ENCODE peak calls at places on chromosomes 1 and 21, in nine cellular contexts. One of them, this sample, is unnamed. For H3K79me2, the result is how much of the 10 kb centered on the place peaks cover.

GRCh38 chr1:204651843-204652421 is 33.6 kb downstream of the LRRN2 start:
- DNase-seq in MM.1S: no peak
- DNase-seq in H9: peak
- DNase-seq in mammary epithelial cell: no peak
- DNase-seq in OCI-LY7: no peak
- DNase-seq in fibroblast of lung: no peak
- DNase-seq in PC-3: no peak
- DNase-seq in HCT116: no peak
- DNase-seq in PC-9: no peak
- DNase-seq in this sample: no peak

GRCh38 chr21:43866233-43866632 is 1.2 kb downstream of the AGPAT3 start:
- DNase-seq in fibroblast of lung: peak
- DNase-seq in PC-3: peak
- DNase-seq in mammary epithelial cell: peak
- DNase-seq in HCT116: no peak
- DNase-seq in MM.1S: peak
- DNase-seq in OCI-LY7: peak
- DNase-seq in PC-9: no peak
- DNase-seq in H9: no peak
- DNase-seq in this sample: peak

GRCh38 chr1:232764458-232765231 is 40.6 kb upstream of the MAP10 start:
- DNase-seq in MM.1S: no peak
- DNase-seq in PC-9: no peak
- DNase-seq in OCI-LY7: no peak
- DNase-seq in fibroblast of lung: no peak
- DNase-seq in HCT116: no peak
- DNase-seq in PC-3: no peak
- DNase-seq in mammary epithelial cell: no peak
- DNase-seq in H9: no peak
- DNase-seq in this sample: no peak

GRCh38 chr1:37890378-37891014 is 31.1 kb upstream of the MTF1 start:
- DNase-seq in fibroblast of lung: peak
- DNase-seq in MM.1S: no peak
- DNase-seq in mammary epithelial cell: peak
- DNase-seq in HCT116: peak
- DNase-seq in PC-3: peak
- DNase-seq in H9: no peak
- DNase-seq in PC-9: peak
- DNase-seq in OCI-LY7: peak
- DNase-seq in this sample: peak

GRCh38 chr1:90970208-90970607 is 51.6 kb downstream of the ZNF644 start:
- DNase-seq in MM.1S: no peak
- DNase-seq in fibroblast of lung: no peak
- DNase-seq in OCI-LY7: no peak
- DNase-seq in mammary epithelial cell: no peak
- DNase-seq in PC-3: no peak
- DNase-seq in PC-9: no peak
- DNase-seq in H9: no peak
- DNase-seq in HCT116: no peak
- DNase-seq in this sample: no peak

GRCh38 chr1:224059897-224060462 is 53.9 kb upstream of the FBXO28 start:
- DNase-seq in PC-3: no peak
- DNase-seq in mammary epithelial cell: no peak
- DNase-seq in PC-9: no peak
- DNase-seq in fibroblast of lung: no peak
- DNase-seq in MM.1S: no peak
- DNase-seq in OCI-LY7: no peak
- DNase-seq in H9: no peak
- DNase-seq in HCT116: no peak
- DNase-seq in this sample: no peak

GRCh38 chr1:3081171-3081683 is 12.2 kb downstream of the PRDM16 start:
- DNase-seq in MM.1S: no peak
- DNase-seq in fibroblast of lung: no peak
- DNase-seq in OCI-LY7: no peak
- DNase-seq in PC-9: no peak
- DNase-seq in HCT116: no peak
- DNase-seq in PC-3: no peak
- DNase-seq in mammary epithelial cell: no peak
- DNase-seq in H9: no peak
- DNase-seq in this sample: no peak

GRCh38 chr21:31293986-31294385 is 50.1 kb downstream of the TIAM1 start:
- DNase-seq in PC-3: peak
- DNase-seq in mammary epithelial cell: peak
- DNase-seq in fibroblast of lung: peak
- DNase-seq in MM.1S: no peak
- DNase-seq in H9: no peak
- DNase-seq in PC-9: peak
- DNase-seq in HCT116: peak
- DNase-seq in OCI-LY7: no peak
- DNase-seq in this sample: no peak

GRCh38 chr1:163747855-163748254 is 426.1 kb downstream of the NUF2 start:
- DNase-seq in OCI-LY7: no peak
- DNase-seq in fibroblast of lung: no peak
- DNase-seq in MM.1S: no peak
- DNase-seq in PC-3: no peak
- DNase-seq in mammary epithelial cell: no peak
- DNase-seq in HCT116: no peak
- DNase-seq in H9: no peak
- DNase-seq in PC-9: no peak
- DNase-seq in this sample: no peak

GRCh38 chr1:92486251-92487077 is at the start of gene GFI1:
- DNase-seq in PC-9: no peak
- DNase-seq in H9: peak
- DNase-seq in fibroblast of lung: peak
- DNase-seq in OCI-LY7: no peak
- DNase-seq in MM.1S: peak
- DNase-seq in PC-3: no peak
- DNase-seq in mammary epithelial cell: peak
- DNase-seq in HCT116: no peak
- DNase-seq in this sample: peak

GRCh38 chr1:108708726-108709660 is 3.7 kb upstream of the FNDC7 start:
- DNase-seq in MM.1S: no peak
- DNase-seq in PC-3: peak
- DNase-seq in fibroblast of lung: no peak
- DNase-seq in PC-9: no peak
- DNase-seq in mammary epithelial cell: peak
- DNase-seq in HCT116: no peak
- DNase-seq in H9: peak
- DNase-seq in OCI-LY7: peak
- DNase-seq in this sample: peak

GRCh38 chr1:21775985-21776562 is 6.9 kb downstream of the USP48 start:
- DNase-seq in MM.1S: no peak
- DNase-seq in HCT116: no peak
- DNase-seq in mammary epithelial cell: no peak
- DNase-seq in H9: no peak
- DNase-seq in PC-3: peak
- DNase-seq in fibroblast of lung: peak
- DNase-seq in PC-9: peak
- DNase-seq in OCI-LY7: no peak
- DNase-seq in this sample: no peak

DNA sequence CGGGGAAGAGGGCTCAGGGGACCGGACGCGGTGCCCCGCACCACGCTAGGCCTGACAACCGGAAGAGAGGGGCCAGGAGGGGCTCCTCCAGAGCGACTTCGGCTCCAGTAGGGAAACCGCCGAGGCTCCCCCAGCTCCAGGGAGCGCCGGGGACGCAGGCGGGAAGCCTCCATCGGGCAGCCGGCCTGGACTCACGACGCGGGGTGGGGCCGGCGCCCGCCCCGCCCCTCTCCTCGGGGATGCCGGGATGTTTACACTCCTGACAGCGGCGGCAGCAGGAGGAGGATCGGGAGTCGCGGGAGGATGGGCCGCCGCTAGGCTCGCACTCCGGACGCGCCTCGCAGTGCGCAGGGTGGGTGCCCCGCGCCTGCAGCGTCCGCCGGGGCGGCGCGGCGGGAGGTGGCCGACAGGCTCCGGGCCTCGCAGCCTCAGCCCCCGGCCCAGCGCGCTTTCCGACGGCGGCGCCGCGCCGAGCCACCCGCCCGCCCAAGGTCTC is at the start of gene NEK7:
- DNase-seq in PC-3: peak
- DNase-seq in MM.1S: peak
- DNase-seq in HCT116: peak
- DNase-seq in fibroblast of lung: peak
- DNase-seq in mammary epithelial cell: peak
- DNase-seq in H9: peak
- DNase-seq in PC-9: peak
- DNase-seq in OCI-LY7: peak
- DNase-seq in this sample: peak
- H3K27ac ChIP-seq in PC-3: peak
- H3K27ac ChIP-seq in MM.1S: peak
- H3K27ac ChIP-seq in HCT116: peak
- H3K27ac ChIP-seq in fibroblast of lung: peak
- H3K27ac ChIP-seq in mammary epithelial cell: peak
- H3K27ac ChIP-seq in H9: peak
- H3K27ac ChIP-seq in PC-9: peak
- H3K27ac ChIP-seq in OCI-LY7: peak
- H3K27ac ChIP-seq in this sample: peak

GRCh38 chr1:64906447-64906846 is 59.9 kb downstream of the JAK1 start:
- DNase-seq in fibroblast of lung: no peak
- DNase-seq in H9: no peak
- DNase-seq in HCT116: no peak
- DNase-seq in mammary epithelial cell: no peak
- DNase-seq in PC-3: peak
- DNase-seq in OCI-LY7: no peak
- DNase-seq in PC-9: peak
- DNase-seq in MM.1S: no peak
- DNase-seq in this sample: no peak
- H3K79me2 ChIP-seq in fibroblast of lung: under half
- H3K79me2 ChIP-seq in H9: under half
- H3K79me2 ChIP-seq in HCT116: under half
- H3K79me2 ChIP-seq in mammary epithelial cell: half or more
- H3K79me2 ChIP-seq in PC-3: half or more
- H3K79me2 ChIP-seq in OCI-LY7: half or more
- H3K79me2 ChIP-seq in PC-9: half or more
- H3K79me2 ChIP-seq in MM.1S: half or more
- H3K79me2 ChIP-seq in this sample: under half

DNA sequence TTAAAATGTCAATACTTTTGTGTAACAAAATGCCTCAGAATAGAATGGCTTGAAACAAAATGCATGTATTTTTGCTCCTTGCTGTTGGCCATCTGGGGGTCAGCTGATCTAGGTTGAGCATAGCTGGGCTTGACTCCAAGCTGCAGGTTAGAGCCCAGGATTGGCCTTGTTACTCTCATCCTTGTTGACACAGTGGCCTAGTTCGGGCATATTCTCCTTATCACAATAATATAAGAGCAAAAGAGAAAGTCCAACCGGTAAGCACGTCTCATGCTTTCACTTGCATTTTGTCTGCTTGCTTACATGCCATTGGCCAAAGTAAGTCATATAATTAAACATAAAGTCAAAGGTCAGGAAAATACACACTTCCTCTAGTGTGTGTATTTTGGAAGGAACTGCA is 456.2 kb downstream of the KCNT2 start:
- DNase-seq in PC-9: no peak
- DNase-seq in fibroblast of lung: no peak
- DNase-seq in H9: no peak
- DNase-seq in MM.1S: peak
- DNase-seq in PC-3: no peak
- DNase-seq in mammary epithelial cell: no peak
- DNase-seq in OCI-LY7: no peak
- DNase-seq in HCT116: no peak
- DNase-seq in this sample: no peak
- H3K4me2 ChIP-seq in PC-9: no peak
- H3K4me2 ChIP-seq in fibroblast of lung: no peak
- H3K4me2 ChIP-seq in H9: no peak
- H3K4me2 ChIP-seq in MM.1S: peak
- H3K4me2 ChIP-seq in PC-3: no peak
- H3K4me2 ChIP-seq in mammary epithelial cell: no peak
- H3K4me2 ChIP-seq in OCI-LY7: no peak
- H3K4me2 ChIP-seq in HCT116: no peak
- H3K4me2 ChIP-seq in this sample: no peak

GRCh38 chr1:25756210-25756609 is 43.8 kb upstream of the SELENON start:
- DNase-seq in MM.1S: no peak
- DNase-seq in PC-9: no peak
- DNase-seq in HCT116: no peak
- DNase-seq in OCI-LY7: no peak
- DNase-seq in H9: no peak
- DNase-seq in mammary epithelial cell: no peak
- DNase-seq in fibroblast of lung: no peak
- DNase-seq in PC-3: no peak
- DNase-seq in this sample: no peak
- H3K27ac ChIP-seq in MM.1S: no peak
- H3K27ac ChIP-seq in PC-9: no peak
- H3K27ac ChIP-seq in HCT116: no peak
- H3K27ac ChIP-seq in OCI-LY7: no peak
- H3K27ac ChIP-seq in H9: no peak
- H3K27ac ChIP-seq in mammary epithelial cell: no peak
- H3K27ac ChIP-seq in fibroblast of lung: no peak
- H3K27ac ChIP-seq in PC-3: no peak
- H3K27ac ChIP-seq in this sample: no peak

DNA sequence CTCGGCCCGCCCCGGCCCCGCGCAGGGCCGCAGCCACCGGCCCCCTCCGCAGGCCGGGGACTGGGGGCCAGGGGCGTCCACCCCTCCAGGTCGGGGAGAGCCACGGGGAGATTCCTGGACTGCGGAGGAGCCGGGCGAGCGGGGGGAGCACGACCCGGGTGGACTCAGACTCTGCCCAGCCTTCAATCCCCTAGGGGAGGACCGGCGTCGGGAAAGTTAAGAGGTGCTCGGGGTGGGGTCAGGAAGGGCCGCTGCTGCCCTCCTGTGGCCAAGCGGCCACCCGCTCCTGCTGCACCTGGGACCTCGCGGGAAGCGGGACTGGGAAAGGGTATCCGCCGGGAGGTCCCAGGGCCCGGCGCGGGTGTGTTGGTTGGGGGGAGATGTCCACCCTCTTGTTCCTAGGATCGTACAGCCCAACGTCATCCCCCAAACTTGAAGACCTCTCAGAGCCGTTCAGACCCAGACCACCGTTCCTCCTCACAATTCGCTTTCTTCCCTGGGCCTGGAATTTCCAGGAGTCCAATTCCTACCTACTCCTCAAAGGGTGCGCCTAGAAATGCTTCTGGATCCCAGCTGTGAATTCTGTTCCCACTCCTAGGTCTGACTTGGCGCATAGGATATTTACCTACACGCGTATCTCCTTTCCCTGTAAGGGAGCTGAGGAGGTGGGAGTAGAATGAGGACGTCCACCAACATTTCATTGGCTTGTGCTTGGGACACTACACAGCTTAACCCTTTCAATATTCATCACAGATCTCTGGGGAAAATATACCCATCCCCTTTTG is 482 bp upstream of the RHOC start:
- DNase-seq in fibroblast of lung: peak
- DNase-seq in PC-9: peak
- DNase-seq in HCT116: peak
- DNase-seq in OCI-LY7: peak
- DNase-seq in PC-3: peak
- DNase-seq in mammary epithelial cell: peak
- DNase-seq in MM.1S: peak
- DNase-seq in H9: peak
- DNase-seq in this sample: peak
- H3K79me2 ChIP-seq in fibroblast of lung: under half
- H3K79me2 ChIP-seq in PC-9: under half
- H3K79me2 ChIP-seq in HCT116: under half
- H3K79me2 ChIP-seq in OCI-LY7: under half
- H3K79me2 ChIP-seq in PC-3: under half
- H3K79me2 ChIP-seq in mammary epithelial cell: under half
- H3K79me2 ChIP-seq in MM.1S: under half
- H3K79me2 ChIP-seq in H9: under half
- H3K79me2 ChIP-seq in this sample: under half